ENCODE peak calls at places on chromosomes 13 and 19, in seven cellular contexts. C is NCI-H1417; Y is CD4-positive, alpha-beta T cell; D is iris pigment epithelial cell; S is substantia nigra; J is activated naive CD4-positive, alpha-beta T cell; R is hepatocyte. P is an unnamed sample.

GRCh38 chr19:36058481-36059179 is 3.9 kb downstream of the WDR62 start:
- DNase-seq in S (no peak), Y (no peak), D (no peak), R (peak), C (no peak), J (no peak), P (no peak)

GRCh38 chr19:58317481-58318072 is 9.2 kb upstream of the ZSCAN22 start:
- DNase-seq in S (no peak), J (no peak), R (peak), D (peak), Y (no peak), C (no peak), P (no peak)

GRCh38 chr19:56538761-56539263 is at the start of gene ZFP28:
- DNase-seq in J (no peak), R (no peak), S (no peak), D (no peak), Y (no peak), C (no peak), P (peak)

GRCh38 chr13:100517706-100518105 is 70.9 kb downstream of the GGACT start:
- DNase-seq in Y (no peak), R (no peak), D (no peak), C (no peak), S (no peak), J (no peak), P (no peak)

GRCh38 chr19:17753976-17754375 is 2.7 kb downstream of the FCHO1 start:
- DNase-seq in C (peak), R (no peak), S (peak), J (no peak), Y (no peak), D (no peak), P (no peak)

GRCh38 chr19:5038631-5039271 is 69.8 kb downstream of the KDM4B start:
- DNase-seq in J (no peak), C (peak), D (peak), S (no peak), Y (no peak), R (no peak), P (no peak)

GRCh38 chr13:77519808-77520207 is 15.7 kb upstream of the SCEL start:
- DNase-seq in R (no peak), D (no peak), C (no peak), J (no peak), S (no peak), Y (no peak), P (no peak)

GRCh38 chr13:40786568-40786996 is 2.8 kb upstream of the SLC25A15 start:
- DNase-seq in R (no peak), J (no peak), Y (no peak), C (no peak), S (no peak), D (peak), P (no peak)

GRCh38 chr13:40624338-40624737 is 42.1 kb downstream of the FOXO1 start:
- DNase-seq in D (peak), C (no peak), Y (no peak), J (no peak), S (no peak), R (no peak), P (no peak)

GRCh38 chr19:11639245-11639601 is 41.9 kb downstream of the ZNF627 start:
- DNase-seq in C (no peak), J (no peak), Y (no peak), S (no peak), D (no peak), R (no peak), P (no peak)

GRCh38 chr13:101202590-101202989 is 213.7 kb downstream of the NALCN start:
- DNase-seq in Y (no peak), D (no peak), R (no peak), S (no peak), J (no peak), C (no peak), P (peak)

GRCh38 chr19:4445963-4446668 is 11.5 kb downstream of the UBXN6 start:
- DNase-seq in S (no peak), J (no peak), C (no peak), Y (no peak), R (no peak), D (no peak), P (no peak)

GRCh38 chr19:50516456-50516855 is 2.7 kb upstream of the ASPDH start:
- DNase-seq in Y (no peak), S (no peak), D (no peak), R (no peak), C (no peak), J (no peak), P (no peak)

GRCh38 chr19:55643733-55644116 is 276 bp downstream of the ZNF581 start:
- DNase-seq in J (no peak), Y (no peak), D (no peak), C (no peak), S (no peak), R (no peak), P (no peak)

GRCh38 chr19:927044-927706 is 1.3 kb downstream of the ARID3A start:
- DNase-seq in D (peak), C (no peak), R (peak), Y (no peak), S (peak), J (no peak), P (no peak)

GRCh38 chr19:1882089-1882785 is 3.1 kb downstream of the ABHD17A start:
- DNase-seq in Y (peak), S (peak), D (no peak), R (no peak), J (no peak), C (no peak), P (no peak)

GRCh38 chr19:6750062-6750461 is 10.6 kb downstream of the TRIP10 start:
- DNase-seq in S (no peak), D (no peak), Y (no peak), J (no peak), R (no peak), C (no peak), P (no peak)

GRCh38 chr19:2048959-2049740 is 1.9 kb downstream of the MKNK2 start:
- DNase-seq in R (peak), C (no peak), Y (no peak), J (no peak), S (no peak), D (peak), P (no peak)

P was measured in NCI-H1930.